ENCODE peak calls at places on chromosomes 6 and 20, in ten cellular contexts. One of them, this sample, is unnamed.
A peak's percentile ranks its signal among the peaks of the same experiment; 100 is the strongest.

GRCh38 chr6:122130026-122130348 is 269.5 kb upstream of the HSF2 start:
- DNase-seq in ovary: no peak
- DNase-seq in PC-3: no peak
- DNase-seq in right atrium auricular region: no peak
- DNase-seq in CD4-positive, alpha-beta T cell: no peak
- DNase-seq in ascending aorta: no peak
- DNase-seq in tibial artery: no peak
- DNase-seq in A549: no peak
- DNase-seq in tibial nerve: no peak
- DNase-seq in adrenal gland: no peak
- DNase-seq in this sample: no peak

GRCh38 chr6:135047324-135047723 is 7.3 kb downstream of the HBS1L start:
- DNase-seq in PC-3: no peak
- DNase-seq in CD4-positive, alpha-beta T cell: no peak
- DNase-seq in ovary: no peak
- DNase-seq in tibial artery: no peak
- DNase-seq in A549: no peak
- DNase-seq in right atrium auricular region: no peak
- DNase-seq in tibial nerve: no peak
- DNase-seq in ascending aorta: no peak
- DNase-seq in adrenal gland: no peak
- DNase-seq in this sample: no peak

GRCh38 chr6:89886378-89887120 is 7.7 kb upstream of the GJA10 start:
- DNase-seq in A549: no peak
- DNase-seq in ascending aorta: no peak
- DNase-seq in right atrium auricular region: no peak
- DNase-seq in adrenal gland: no peak
- DNase-seq in PC-3: no peak
- DNase-seq in tibial artery: no peak
- DNase-seq in CD4-positive, alpha-beta T cell: no peak
- DNase-seq in ovary: no peak
- DNase-seq in tibial nerve: no peak
- DNase-seq in this sample: no peak

GRCh38 chr6:14228571-14228970 is 111.0 kb downstream of the CD83 start:
- DNase-seq in PC-3: no peak
- DNase-seq in tibial artery: no peak
- DNase-seq in ovary: no peak
- DNase-seq in tibial nerve: no peak
- DNase-seq in right atrium auricular region: no peak
- DNase-seq in CD4-positive, alpha-beta T cell: no peak
- DNase-seq in A549: no peak
- DNase-seq in adrenal gland: no peak
- DNase-seq in ascending aorta: no peak
- DNase-seq in this sample: no peak

GRCh38 chr6:119575721-119576120 is 226.2 kb upstream of the MAN1A1 start:
- DNase-seq in ovary: no peak
- DNase-seq in right atrium auricular region: no peak
- DNase-seq in ascending aorta: no peak
- DNase-seq in A549: no peak
- DNase-seq in tibial artery: no peak
- DNase-seq in CD4-positive, alpha-beta T cell: no peak
- DNase-seq in PC-3: peak; percentile 19
- DNase-seq in tibial nerve: no peak
- DNase-seq in adrenal gland: no peak
- DNase-seq in this sample: no peak

GRCh38 chr6:13538084-13538483 is 36.3 kb upstream of the SIRT5 start:
- DNase-seq in PC-3: peak; percentile 70
- DNase-seq in CD4-positive, alpha-beta T cell: no peak
- DNase-seq in right atrium auricular region: no peak
- DNase-seq in ascending aorta: no peak
- DNase-seq in ovary: no peak
- DNase-seq in A549: peak; percentile 43
- DNase-seq in tibial artery: no peak
- DNase-seq in tibial nerve: no peak
- DNase-seq in adrenal gland: no peak
- DNase-seq in this sample: peak; percentile 70

GRCh38 chr20:10527781-10528180 is 92.7 kb downstream of the SLX4IP start:
- DNase-seq in tibial nerve: no peak
- DNase-seq in PC-3: no peak
- DNase-seq in CD4-positive, alpha-beta T cell: no peak
- DNase-seq in ascending aorta: no peak
- DNase-seq in tibial artery: no peak
- DNase-seq in adrenal gland: no peak
- DNase-seq in right atrium auricular region: no peak
- DNase-seq in A549: no peak
- DNase-seq in ovary: no peak
- DNase-seq in this sample: no peak

GRCh38 chr20:14197097-14197496 is 140.3 kb downstream of the FLRT3 start:
- DNase-seq in CD4-positive, alpha-beta T cell: no peak
- DNase-seq in A549: no peak
- DNase-seq in tibial nerve: no peak
- DNase-seq in right atrium auricular region: no peak
- DNase-seq in ascending aorta: no peak
- DNase-seq in ovary: no peak
- DNase-seq in tibial artery: no peak
- DNase-seq in PC-3: no peak
- DNase-seq in adrenal gland: no peak
- DNase-seq in this sample: no peak

GRCh38 chr6:106872044-106872443 is 102.5 kb downstream of the CD24 start:
- DNase-seq in A549: no peak
- DNase-seq in ovary: no peak
- DNase-seq in tibial nerve: no peak
- DNase-seq in right atrium auricular region: no peak
- DNase-seq in CD4-positive, alpha-beta T cell: no peak
- DNase-seq in adrenal gland: no peak
- DNase-seq in PC-3: peak; percentile 67
- DNase-seq in tibial artery: no peak
- DNase-seq in ascending aorta: no peak
- DNase-seq in this sample: peak; percentile 43

GRCh38 chr6:31771992-31772358 is 5.2 kb downstream of the VWA7 start:
- DNase-seq in adrenal gland: no peak
- DNase-seq in right atrium auricular region: no peak
- DNase-seq in CD4-positive, alpha-beta T cell: no peak
- DNase-seq in ovary: no peak
- DNase-seq in PC-3: no peak
- DNase-seq in ascending aorta: no peak
- DNase-seq in tibial nerve: no peak
- DNase-seq in A549: no peak
- DNase-seq in tibial artery: no peak
- DNase-seq in this sample: no peak

GRCh38 chr20:25016471-25016870 is 23.9 kb upstream of the APMAP start:
- DNase-seq in ascending aorta: no peak
- DNase-seq in A549: no peak
- DNase-seq in tibial artery: peak; percentile 37
- DNase-seq in ovary: peak; percentile 7
- DNase-seq in tibial nerve: no peak
- DNase-seq in right atrium auricular region: no peak
- DNase-seq in CD4-positive, alpha-beta T cell: no peak
- DNase-seq in PC-3: no peak
- DNase-seq in adrenal gland: no peak
- DNase-seq in this sample: no peak

DNA sequence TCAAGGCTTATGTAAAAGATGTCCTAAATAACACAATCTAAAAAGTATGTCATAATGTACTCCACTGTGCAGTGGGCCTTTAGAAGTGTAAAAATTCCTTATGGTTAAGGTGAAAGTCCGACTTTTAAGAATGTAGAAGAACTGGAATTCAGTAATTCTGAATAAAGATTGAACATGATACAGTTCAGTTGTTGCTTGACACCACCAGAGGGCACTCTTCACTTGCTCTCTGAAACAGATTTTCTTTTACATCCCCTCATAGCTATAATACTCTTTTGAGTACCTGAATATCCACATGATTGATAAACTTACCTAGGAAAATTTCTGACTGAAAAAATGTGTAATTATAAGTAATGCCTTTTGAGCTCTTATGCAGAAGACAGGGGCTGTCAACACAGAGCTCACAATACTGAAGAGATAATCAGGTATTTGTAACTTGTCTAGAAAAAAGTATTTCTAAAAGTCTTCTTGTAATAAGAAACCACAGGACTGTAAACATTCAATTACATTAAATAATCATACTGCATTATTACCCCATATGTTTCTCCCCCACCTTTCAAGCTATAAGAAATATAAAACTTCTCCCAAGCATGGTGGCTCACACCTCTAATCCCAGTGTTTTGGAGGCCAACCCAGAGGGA is 92.1 kb downstream of the POPDC3 start:
- DNase-seq in CD4-positive, alpha-beta T cell: peak; percentile 2
- DNase-seq in adrenal gland: peak; percentile 31
- DNase-seq in PC-3: peak; percentile 63
- DNase-seq in right atrium auricular region: no peak
- DNase-seq in A549: peak; percentile 8
- DNase-seq in ovary: no peak
- DNase-seq in tibial nerve: no peak
- DNase-seq in tibial artery: no peak
- DNase-seq in ascending aorta: no peak
- DNase-seq in this sample: peak; percentile 51
- H3K27ac ChIP-seq in CD4-positive, alpha-beta T cell: no peak overlapping the region
- H3K27ac ChIP-seq in adrenal gland: no peak overlapping the region
- H3K27ac ChIP-seq in PC-3: no peak overlapping the region
- H3K27ac ChIP-seq in right atrium auricular region: no peak overlapping the region
- H3K27ac ChIP-seq in A549: no peak overlapping the region
- H3K27ac ChIP-seq in ovary: no peak overlapping the region
- H3K27ac ChIP-seq in tibial nerve: no peak overlapping the region
- H3K27ac ChIP-seq in tibial artery: no peak overlapping the region
- H3K27ac ChIP-seq in ascending aorta: no peak overlapping the region
- H3K27ac ChIP-seq in this sample: no peak overlapping the region

DNA sequence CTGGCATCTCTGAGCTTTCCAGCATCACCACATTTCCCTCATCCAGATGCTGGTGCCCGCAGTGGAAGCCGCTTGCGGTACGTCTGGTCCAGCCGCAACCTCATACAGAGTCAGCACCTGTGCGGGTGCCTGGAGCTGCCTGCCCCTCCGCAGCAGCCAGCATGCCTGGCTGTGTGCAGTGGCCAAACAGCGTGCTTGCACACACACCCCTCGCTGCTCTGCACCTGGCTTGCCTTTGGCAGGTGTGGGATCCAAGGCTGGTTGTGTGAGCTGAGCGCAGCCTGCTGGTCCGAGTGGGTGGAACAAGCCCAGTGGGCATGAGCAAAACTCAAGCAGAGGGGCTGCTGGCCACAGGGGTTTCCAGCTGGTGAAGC is 3.1 kb upstream of the HINT3 start:
- DNase-seq in right atrium auricular region: no peak
- DNase-seq in ovary: no peak
- DNase-seq in PC-3: peak; percentile 61
- DNase-seq in tibial nerve: no peak
- DNase-seq in CD4-positive, alpha-beta T cell: no peak
- DNase-seq in tibial artery: no peak
- DNase-seq in A549: no peak
- DNase-seq in ascending aorta: no peak
- DNase-seq in adrenal gland: no peak
- DNase-seq in this sample: no peak
- TF ChIP-seq CTCF in right atrium auricular region: no peak
- TF ChIP-seq CTCF in ovary: no peak
- TF ChIP-seq CTCF in PC-3: peak; percentile 62
- TF ChIP-seq CTCF in tibial nerve: no peak
- TF ChIP-seq CTCF in CD4-positive, alpha-beta T cell: no peak
- TF ChIP-seq CTCF in tibial artery: no peak
- TF ChIP-seq CTCF in A549: no peak
- TF ChIP-seq CTCF in ascending aorta: no peak
- TF ChIP-seq CTCF in adrenal gland: no peak
- TF ChIP-seq CTCF in this sample: no peak

GRCh38 chr6:130865793-130866192 is 38.6 kb downstream of the SMLR1 start:
- DNase-seq in right atrium auricular region: no peak
- DNase-seq in PC-3: no peak
- DNase-seq in CD4-positive, alpha-beta T cell: no peak
- DNase-seq in tibial nerve: no peak
- DNase-seq in tibial artery: no peak
- DNase-seq in ovary: no peak
- DNase-seq in adrenal gland: no peak
- DNase-seq in A549: no peak
- DNase-seq in ascending aorta: no peak
- DNase-seq in this sample: no peak
- H3K27ac ChIP-seq in right atrium auricular region: no peak overlapping the region
- H3K27ac ChIP-seq in PC-3: no peak overlapping the region
- H3K27ac ChIP-seq in CD4-positive, alpha-beta T cell: no peak overlapping the region
- H3K27ac ChIP-seq in tibial nerve: no peak overlapping the region
- H3K27ac ChIP-seq in tibial artery: no peak overlapping the region
- H3K27ac ChIP-seq in ovary: no peak overlapping the region
- H3K27ac ChIP-seq in adrenal gland: no peak overlapping the region
- H3K27ac ChIP-seq in A549: no peak overlapping the region
- H3K27ac ChIP-seq in ascending aorta: no peak overlapping the region
- H3K27ac ChIP-seq in this sample: no peak overlapping the region

GRCh38 chr20:64238851-64239387 is 16.6 kb upstream of the PCMTD2 start:
- DNase-seq in PC-3: no peak
- DNase-seq in A549: no peak
- DNase-seq in tibial nerve: no peak
- DNase-seq in tibial artery: peak; percentile 42
- DNase-seq in ascending aorta: no peak
- DNase-seq in right atrium auricular region: no peak
- DNase-seq in ovary: no peak
- DNase-seq in CD4-positive, alpha-beta T cell: no peak
- DNase-seq in adrenal gland: no peak
- DNase-seq in this sample: no peak
- TF ChIP-seq CTCF in PC-3: no peak
- TF ChIP-seq CTCF in A549: no peak
- TF ChIP-seq CTCF in tibial nerve: no peak
- TF ChIP-seq CTCF in tibial artery: no peak
- TF ChIP-seq CTCF in ascending aorta: no peak
- TF ChIP-seq CTCF in right atrium auricular region: no peak
- TF ChIP-seq CTCF in ovary: no peak
- TF ChIP-seq CTCF in CD4-positive, alpha-beta T cell: no peak
- TF ChIP-seq CTCF in adrenal gland: no peak
- TF ChIP-seq CTCF in this sample: no peak

GRCh38 chr6:160137989-160138835 is 16.6 kb downstream of the SLC22A1 start:
- DNase-seq in A549: peak; percentile 28
- DNase-seq in adrenal gland: peak; percentile 74
- DNase-seq in ovary: peak; percentile 66
- DNase-seq in tibial artery: peak; percentile 74
- DNase-seq in tibial nerve: no peak
- DNase-seq in right atrium auricular region: peak; percentile 71
- DNase-seq in ascending aorta: no peak
- DNase-seq in CD4-positive, alpha-beta T cell: peak; percentile 51
- DNase-seq in PC-3: peak; percentile 74
- DNase-seq in this sample: peak; percentile 53

GRCh38 chr6:160141001-160141726 is 19.5 kb downstream of the SLC22A1 start:
- DNase-seq in ascending aorta: no peak
- DNase-seq in CD4-positive, alpha-beta T cell: no peak
- DNase-seq in tibial artery: no peak
- DNase-seq in right atrium auricular region: peak; percentile 34
- DNase-seq in adrenal gland: no peak
- DNase-seq in PC-3: peak; percentile 71
- DNase-seq in tibial nerve: no peak
- DNase-seq in ovary: no peak
- DNase-seq in A549: no peak
- DNase-seq in this sample: no peak

GRCh38 chr6:160138839-160139419 is 17.3 kb downstream of the SLC22A1 start:
- DNase-seq in tibial nerve: no peak
- DNase-seq in adrenal gland: no peak
- DNase-seq in ovary: no peak
- DNase-seq in A549: no peak
- DNase-seq in PC-3: no peak
- DNase-seq in CD4-positive, alpha-beta T cell: no peak
- DNase-seq in tibial artery: no peak
- DNase-seq in ascending aorta: no peak
- DNase-seq in right atrium auricular region: peak; percentile 21
- DNase-seq in this sample: no peak

GRCh38 chr6:160139420-160139851 is 17.8 kb downstream of the SLC22A1 start:
- DNase-seq in ascending aorta: no peak
- DNase-seq in tibial nerve: no peak
- DNase-seq in right atrium auricular region: peak; percentile 42
- DNase-seq in adrenal gland: peak; percentile 44
- DNase-seq in tibial artery: no peak
- DNase-seq in CD4-positive, alpha-beta T cell: no peak
- DNase-seq in ovary: peak; percentile 65
- DNase-seq in PC-3: peak; percentile 81
- DNase-seq in A549: peak; percentile 65
- DNase-seq in this sample: peak; percentile 86

GRCh38 chr6:160142115-160142715 is 20.6 kb downstream of the SLC22A1 start:
- DNase-seq in ovary: no peak
- DNase-seq in tibial artery: no peak
- DNase-seq in A549: no peak
- DNase-seq in CD4-positive, alpha-beta T cell: no peak
- DNase-seq in right atrium auricular region: no peak
- DNase-seq in ascending aorta: no peak
- DNase-seq in PC-3: no peak
- DNase-seq in adrenal gland: no peak
- DNase-seq in tibial nerve: no peak
- DNase-seq in this sample: no peak
- H3K27ac ChIP-seq in ovary: no peak overlapping the region
- H3K27ac ChIP-seq in tibial artery: peak overlapping the region; percentile 87
- H3K27ac ChIP-seq in A549: peak overlapping the region; percentile 75
- H3K27ac ChIP-seq in CD4-positive, alpha-beta T cell: no peak overlapping the region
- H3K27ac ChIP-seq in right atrium auricular region: no peak overlapping the region
- H3K27ac ChIP-seq in ascending aorta: peak overlapping the region; percentile 90
- H3K27ac ChIP-seq in PC-3: no peak overlapping the region
- H3K27ac ChIP-seq in adrenal gland: no peak overlapping the region
- H3K27ac ChIP-seq in tibial nerve: no peak overlapping the region
- H3K27ac ChIP-seq in this sample: no peak overlapping the region

This sample was measured in RWPE1.